ENCODE peak calls at places on chromosomes 13 and 19, in nine cellular contexts. One of them, this sample, is unnamed.
A peak's percentile ranks its signal among the peaks of the same experiment; 100 is the strongest.

GRCh38 chr13:94656766-94657165 is 55.1 kb downstream of the GPR180 start:
- DNase-seq in GM23338: peak; percentile 6
- DNase-seq in neural progenitor cell: no peak
- DNase-seq in PC-3: peak; percentile 76
- DNase-seq in GM23248: peak; percentile 93
- DNase-seq in SK-N-SH: no peak
- DNase-seq in hepatocyte: peak; percentile 23
- DNase-seq in OCI-LY7: no peak
- DNase-seq in MM.1S: peak; percentile 44
- DNase-seq in this sample: no peak

GRCh38 chr19:18832331-18833140 is 777 bp downstream of the UPF1 start:
- DNase-seq in GM23338: peak; percentile 70
- DNase-seq in neural progenitor cell: peak; percentile 65
- DNase-seq in PC-3: peak; percentile 16
- DNase-seq in GM23248: peak; percentile 65
- DNase-seq in SK-N-SH: peak; percentile 71
- DNase-seq in hepatocyte: peak; percentile 55
- DNase-seq in OCI-LY7: peak; percentile 60
- DNase-seq in MM.1S: peak; percentile 49
- DNase-seq in this sample: no peak

GRCh38 chr19:40150170-40150569 is 41.1 kb upstream of the MAP3K10 start:
- DNase-seq in GM23338: no peak
- DNase-seq in neural progenitor cell: no peak
- DNase-seq in PC-3: no peak
- DNase-seq in GM23248: peak; percentile 75
- DNase-seq in SK-N-SH: no peak
- DNase-seq in hepatocyte: no peak
- DNase-seq in OCI-LY7: no peak
- DNase-seq in MM.1S: no peak
- DNase-seq in this sample: no peak

GRCh38 chr19:6794817-6795431 is 22.4 kb downstream of the VAV1 start:
- DNase-seq in GM23338: peak; percentile 53
- DNase-seq in neural progenitor cell: no peak
- DNase-seq in PC-3: no peak
- DNase-seq in GM23248: peak; percentile 4
- DNase-seq in SK-N-SH: no peak
- DNase-seq in hepatocyte: no peak
- DNase-seq in OCI-LY7: no peak
- DNase-seq in MM.1S: no peak
- DNase-seq in this sample: no peak

GRCh38 chr13:65808061-65808460 is 1422.1 kb downstream of the PCDH9 start:
- DNase-seq in GM23338: no peak
- DNase-seq in neural progenitor cell: no peak
- DNase-seq in PC-3: no peak
- DNase-seq in GM23248: peak; percentile 23
- DNase-seq in SK-N-SH: no peak
- DNase-seq in hepatocyte: no peak
- DNase-seq in OCI-LY7: no peak
- DNase-seq in MM.1S: no peak
- DNase-seq in this sample: no peak

GRCh38 chr13:52849727-52850395 is 1.4 kb upstream of the PCDH8 start:
- DNase-seq in GM23338: peak; percentile 54
- DNase-seq in neural progenitor cell: peak; percentile 40
- DNase-seq in PC-3: no peak
- DNase-seq in GM23248: no peak
- DNase-seq in SK-N-SH: no peak
- DNase-seq in hepatocyte: no peak
- DNase-seq in OCI-LY7: no peak
- DNase-seq in MM.1S: no peak
- DNase-seq in this sample: no peak

GRCh38 chr19:17205237-17206140 is 9.7 kb upstream of the USE1 start:
- DNase-seq in GM23338: peak; percentile 90
- DNase-seq in neural progenitor cell: peak; percentile 75
- DNase-seq in PC-3: peak; percentile 64
- DNase-seq in GM23248: peak; percentile 69
- DNase-seq in SK-N-SH: peak; percentile 74
- DNase-seq in hepatocyte: peak; percentile 77
- DNase-seq in OCI-LY7: peak; percentile 65
- DNase-seq in MM.1S: peak; percentile 53
- DNase-seq in this sample: no peak

GRCh38 chr19:43751466-43752220 is 3.1 kb downstream of the SMG9 start:
- DNase-seq in GM23338: no peak
- DNase-seq in neural progenitor cell: no peak
- DNase-seq in PC-3: peak; percentile 34
- DNase-seq in GM23248: peak; percentile 77
- DNase-seq in SK-N-SH: no peak
- DNase-seq in hepatocyte: no peak
- DNase-seq in OCI-LY7: no peak
- DNase-seq in MM.1S: no peak
- DNase-seq in this sample: no peak

GRCh38 chr19:30781047-30781446 is 408.9 kb downstream of the ZNF536 start:
- DNase-seq in GM23338: no peak
- DNase-seq in neural progenitor cell: no peak
- DNase-seq in PC-3: no peak
- DNase-seq in GM23248: no peak
- DNase-seq in SK-N-SH: no peak
- DNase-seq in hepatocyte: no peak
- DNase-seq in OCI-LY7: no peak
- DNase-seq in MM.1S: no peak
- DNase-seq in this sample: no peak

GRCh38 chr13:99737456-99737855 is 234.1 kb downstream of the ZIC5 start:
- DNase-seq in GM23338: no peak
- DNase-seq in neural progenitor cell: no peak
- DNase-seq in PC-3: no peak
- DNase-seq in GM23248: no peak
- DNase-seq in SK-N-SH: no peak
- DNase-seq in hepatocyte: no peak
- DNase-seq in OCI-LY7: no peak
- DNase-seq in MM.1S: no peak
- DNase-seq in this sample: no peak

GRCh38 chr13:63631006-63631405 is 2215.4 kb upstream of the PCDH20 start:
- DNase-seq in GM23338: no peak
- DNase-seq in neural progenitor cell: no peak
- DNase-seq in PC-3: no peak
- DNase-seq in GM23248: no peak
- DNase-seq in SK-N-SH: no peak
- DNase-seq in hepatocyte: no peak
- DNase-seq in OCI-LY7: no peak
- DNase-seq in MM.1S: no peak
- DNase-seq in this sample: no peak

GRCh38 chr13:63628310-63628709 is 2212.7 kb upstream of the PCDH20 start:
- DNase-seq in GM23338: no peak
- DNase-seq in neural progenitor cell: no peak
- DNase-seq in PC-3: no peak
- DNase-seq in GM23248: no peak
- DNase-seq in SK-N-SH: no peak
- DNase-seq in hepatocyte: no peak
- DNase-seq in OCI-LY7: no peak
- DNase-seq in MM.1S: no peak
- DNase-seq in this sample: no peak

GRCh38 chr13:63629591-63629990 is 2213.9 kb upstream of the PCDH20 start:
- DNase-seq in GM23338: no peak
- DNase-seq in neural progenitor cell: no peak
- DNase-seq in PC-3: no peak
- DNase-seq in GM23248: no peak
- DNase-seq in SK-N-SH: no peak
- DNase-seq in hepatocyte: no peak
- DNase-seq in OCI-LY7: no peak
- DNase-seq in MM.1S: no peak
- DNase-seq in this sample: no peak

DNA sequence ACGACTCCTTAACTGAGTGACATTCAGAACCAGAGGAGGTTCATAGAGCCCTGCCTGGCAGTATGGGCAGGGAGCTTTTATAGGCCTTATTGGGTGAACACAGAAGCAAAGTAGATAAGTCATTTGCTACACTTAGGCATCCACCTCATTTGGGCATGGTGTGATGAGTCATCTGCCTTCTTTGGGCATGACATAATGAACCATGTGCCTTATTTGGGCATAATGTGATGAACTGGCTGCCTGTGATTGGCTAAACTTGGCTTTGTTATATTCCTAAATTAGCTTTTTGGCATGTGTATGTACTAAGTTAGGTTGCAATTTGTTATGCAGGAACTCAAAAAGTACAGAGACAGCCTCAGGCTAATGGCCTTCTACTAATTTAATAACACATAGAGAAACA is 2210.2 kb upstream of the PCDH20 start:
- DNase-seq in GM23338: peak; percentile 4
- DNase-seq in neural progenitor cell: no peak
- DNase-seq in PC-3: peak; percentile 21
- DNase-seq in GM23248: no peak
- DNase-seq in SK-N-SH: no peak
- DNase-seq in hepatocyte: no peak
- DNase-seq in OCI-LY7: no peak
- DNase-seq in MM.1S: no peak
- DNase-seq in this sample: no peak
- H2AFZ ChIP-seq in GM23338: no peak overlapping the region
- H2AFZ ChIP-seq in neural progenitor cell: no peak overlapping the region
- H2AFZ ChIP-seq in PC-3: no peak overlapping the region
- H2AFZ ChIP-seq in GM23248: no peak overlapping the region
- H2AFZ ChIP-seq in SK-N-SH: no peak overlapping the region
- H2AFZ ChIP-seq in hepatocyte: no peak overlapping the region
- H2AFZ ChIP-seq in OCI-LY7: no peak overlapping the region
- H2AFZ ChIP-seq in MM.1S: no peak overlapping the region
- H2AFZ ChIP-seq in this sample: no peak overlapping the region

DNA sequence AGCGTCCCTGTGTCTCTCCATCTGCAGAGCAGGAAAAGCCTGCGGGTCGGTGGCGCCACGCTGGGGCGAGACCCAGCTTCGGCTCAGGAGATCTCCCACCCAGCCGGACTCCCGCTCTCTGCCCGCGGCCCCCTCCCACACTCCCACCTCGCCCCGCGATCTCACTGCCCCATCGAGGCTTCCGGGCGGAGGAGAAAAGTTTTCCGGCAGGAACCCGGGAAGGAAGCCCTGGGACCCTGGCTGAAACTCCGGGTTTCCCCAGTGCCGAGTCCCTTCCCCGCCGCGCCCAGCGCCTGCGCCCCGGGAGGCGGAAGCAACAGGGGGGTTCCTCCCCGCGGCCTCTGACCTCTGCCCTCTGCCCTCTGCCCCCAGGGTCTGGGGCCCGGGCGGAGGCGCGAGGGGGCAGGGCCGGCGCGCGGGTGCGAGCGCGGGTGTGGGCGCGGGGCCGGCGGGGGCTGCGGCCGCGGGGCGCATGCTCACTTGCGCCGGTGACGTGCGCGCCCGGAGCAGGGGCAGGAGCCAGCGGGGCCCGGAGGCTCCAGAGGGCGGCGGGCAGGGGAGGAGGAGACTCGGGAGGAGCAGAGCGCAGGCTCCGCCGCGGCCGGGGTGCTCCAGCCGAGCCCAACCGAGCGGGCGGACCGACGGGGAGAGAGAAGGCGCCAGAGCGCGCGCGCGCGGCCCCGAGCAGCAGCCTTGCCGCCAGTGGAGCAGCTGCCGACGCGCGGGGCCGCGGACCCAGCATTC is at the start of gene ATP11A:
- DNase-seq in GM23338: peak; percentile 86
- DNase-seq in neural progenitor cell: peak; percentile 95
- DNase-seq in PC-3: peak; percentile 75
- DNase-seq in GM23248: peak; percentile 97
- DNase-seq in SK-N-SH: peak; percentile 98
- DNase-seq in hepatocyte: peak; percentile 97
- DNase-seq in OCI-LY7: peak; percentile 72
- DNase-seq in MM.1S: peak; percentile 88
- DNase-seq in this sample: peak; percentile 47
- TF ChIP-seq EZH2phosphoT487 in GM23338: no peak
- TF ChIP-seq EZH2phosphoT487 in neural progenitor cell: no peak
- TF ChIP-seq EZH2phosphoT487 in PC-3: no peak
- TF ChIP-seq EZH2phosphoT487 in GM23248: no peak
- TF ChIP-seq EZH2phosphoT487 in SK-N-SH: no peak
- TF ChIP-seq EZH2phosphoT487 in hepatocyte: no peak
- TF ChIP-seq EZH2phosphoT487 in OCI-LY7: no peak
- TF ChIP-seq EZH2phosphoT487 in MM.1S: no peak
- TF ChIP-seq EZH2phosphoT487 in this sample: no peak

GRCh38 chr13:113298001-113298945 is 1.2 kb downstream of the LAMP1 start:
- DNase-seq in GM23338: no peak
- DNase-seq in neural progenitor cell: no peak
- DNase-seq in PC-3: peak; percentile 8
- DNase-seq in GM23248: peak; percentile 63
- DNase-seq in SK-N-SH: no peak
- DNase-seq in hepatocyte: no peak
- DNase-seq in OCI-LY7: no peak
- DNase-seq in MM.1S: no peak
- DNase-seq in this sample: no peak
- H2AFZ ChIP-seq in GM23338: peak overlapping the region; percentile 47
- H2AFZ ChIP-seq in neural progenitor cell: no peak overlapping the region
- H2AFZ ChIP-seq in PC-3: peak overlapping the region; percentile 78
- H2AFZ ChIP-seq in GM23248: peak overlapping the region; percentile 97
- H2AFZ ChIP-seq in SK-N-SH: peak overlapping the region; percentile 58
- H2AFZ ChIP-seq in hepatocyte: peak overlapping the region; percentile 2
- H2AFZ ChIP-seq in OCI-LY7: no peak overlapping the region
- H2AFZ ChIP-seq in MM.1S: peak overlapping the region; percentile 89
- H2AFZ ChIP-seq in this sample: no peak overlapping the region

GRCh38 chr13:106678646-106679045 is 110.7 kb upstream of the ARGLU1 start:
- DNase-seq in GM23338: no peak
- DNase-seq in neural progenitor cell: no peak
- DNase-seq in PC-3: no peak
- DNase-seq in GM23248: no peak
- DNase-seq in SK-N-SH: no peak
- DNase-seq in hepatocyte: no peak
- DNase-seq in OCI-LY7: no peak
- DNase-seq in MM.1S: no peak
- DNase-seq in this sample: no peak

GRCh38 chr13:106685142-106685541 is 117.2 kb upstream of the ARGLU1 start:
- DNase-seq in GM23338: no peak
- DNase-seq in neural progenitor cell: peak; percentile 59
- DNase-seq in PC-3: no peak
- DNase-seq in GM23248: no peak
- DNase-seq in SK-N-SH: no peak
- DNase-seq in hepatocyte: no peak
- DNase-seq in OCI-LY7: no peak
- DNase-seq in MM.1S: no peak
- DNase-seq in this sample: no peak

GRCh38 chr13:106683918-106684317 is 116.0 kb upstream of the ARGLU1 start:
- DNase-seq in GM23338: no peak
- DNase-seq in neural progenitor cell: no peak
- DNase-seq in PC-3: no peak
- DNase-seq in GM23248: no peak
- DNase-seq in SK-N-SH: no peak
- DNase-seq in hepatocyte: no peak
- DNase-seq in OCI-LY7: no peak
- DNase-seq in MM.1S: no peak
- DNase-seq in this sample: no peak

GRCh38 chr13:106680796-106681482 is 113.0 kb upstream of the ARGLU1 start:
- DNase-seq in GM23338: peak; percentile 82
- DNase-seq in neural progenitor cell: peak; percentile 94
- DNase-seq in PC-3: no peak
- DNase-seq in GM23248: no peak
- DNase-seq in SK-N-SH: no peak
- DNase-seq in hepatocyte: no peak
- DNase-seq in OCI-LY7: no peak
- DNase-seq in MM.1S: no peak
- DNase-seq in this sample: no peak

DNA sequence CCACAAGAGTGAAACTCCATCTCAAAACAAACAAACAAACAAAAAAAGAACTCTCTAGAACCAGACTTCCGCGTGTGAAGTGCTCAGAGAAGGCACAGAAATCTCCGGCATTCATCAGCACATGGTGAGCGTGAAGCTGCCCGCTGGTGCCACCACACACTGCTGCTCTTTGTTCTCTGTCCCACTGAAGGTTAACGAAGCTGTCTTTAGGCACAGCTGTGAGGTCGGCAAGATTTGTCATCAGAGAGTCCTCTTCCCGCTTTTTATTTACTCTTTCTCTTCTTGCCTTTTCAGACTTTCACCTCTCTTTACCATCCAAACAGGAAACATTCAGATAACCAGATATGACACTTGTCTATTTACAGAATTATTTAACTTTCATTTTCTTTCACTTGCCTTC is 115.2 kb upstream of the ARGLU1 start:
- DNase-seq in GM23338: no peak
- DNase-seq in neural progenitor cell: no peak
- DNase-seq in PC-3: no peak
- DNase-seq in GM23248: no peak
- DNase-seq in SK-N-SH: no peak
- DNase-seq in hepatocyte: no peak
- DNase-seq in OCI-LY7: no peak
- DNase-seq in MM.1S: no peak
- DNase-seq in this sample: no peak
- TF ChIP-seq EZH2phosphoT487 in GM23338: no peak
- TF ChIP-seq EZH2phosphoT487 in neural progenitor cell: no peak
- TF ChIP-seq EZH2phosphoT487 in PC-3: no peak
- TF ChIP-seq EZH2phosphoT487 in GM23248: no peak
- TF ChIP-seq EZH2phosphoT487 in SK-N-SH: no peak
- TF ChIP-seq EZH2phosphoT487 in hepatocyte: no peak
- TF ChIP-seq EZH2phosphoT487 in OCI-LY7: no peak
- TF ChIP-seq EZH2phosphoT487 in MM.1S: no peak
- TF ChIP-seq EZH2phosphoT487 in this sample: no peak